ENCODE peak calls at places on chromosomes 4 and X, in eight cellular contexts. I, H, V, Z, U, T, N and L are unnamed samples.

GRCh38 chr4:60562353-60562752 is 637.8 kb upstream of the ADGRL3 start:
- DNase-seq in U (no peak), I (no peak), T (no peak), Z (no peak), N (no peak), V (no peak), H (no peak), L (peak)

GRCh38 chr4:111070390-111070789 is 447.5 kb upstream of the PITX2 start:
- DNase-seq in V (no peak), Z (no peak), I (no peak), H (no peak), N (no peak), T (peak), U (no peak), L (no peak)

GRCh38 chr4:152454398-152455011 is 81.4 kb downstream of the FBXW7 start:
- DNase-seq in N (no peak), T (peak), U (no peak), V (peak), I (no peak), Z (no peak), H (peak), L (peak)

GRCh38 chr4:88985088-88985779 is 71.8 kb downstream of the FAM13A start:
- DNase-seq in U (no peak), V (no peak), Z (peak), H (peak), N (no peak), I (no peak), T (peak), L (no peak)

GRCh38 chr4:2796261-2797187 is 3.6 kb downstream of the SH3BP2 start:
- DNase-seq in V (no peak), U (no peak), Z (no peak), H (no peak), N (peak), I (no peak), T (no peak), L (no peak)

GRCh38 chr4:152102184-152103000 is 341.6 kb upstream of the GATB start:
- DNase-seq in I (no peak), U (no peak), T (peak), Z (peak), H (no peak), N (no peak), V (no peak), L (no peak)

GRCh38 chr4:87679449-87680169 is 29.5 kb downstream of the DMP1 start:
- DNase-seq in I (peak), N (no peak), H (peak), U (peak), V (peak), T (peak), Z (peak), L (peak)

GRCh38 chrX:40207626-40208025 is 109.9 kb upstream of the BCOR start:
- DNase-seq in V (no peak), Z (no peak), T (peak), I (peak), U (no peak), N (no peak), H (peak), L (no peak)

GRCh38 chrX:1809581-1809980 is 194.7 kb downstream of the ASMT start:
- DNase-seq in H (no peak), V (no peak), I (no peak), Z (no peak), N (peak), T (no peak), U (no peak), L (no peak)

GRCh38 chr4:8276358-8277240 is 7.0 kb downstream of the HTRA3 start:
- DNase-seq in T (peak), N (peak), I (no peak), U (no peak), V (peak), H (peak), Z (no peak), L (no peak)

GRCh38 chr4:164508126-164508525 is 245.8 kb upstream of the SMIM31 start:
- DNase-seq in T (no peak), H (no peak), I (no peak), N (no peak), Z (no peak), U (no peak), V (no peak), L (no peak)

GRCh38 chr4:24742773-24743676 is 52.3 kb upstream of the SOD3 start:
- DNase-seq in U (no peak), H (no peak), Z (no peak), V (no peak), T (no peak), I (no peak), N (no peak), L (no peak)

GRCh38 chr4:186400676-186401075 is 134.7 kb downstream of the F11 start:
- DNase-seq in U (no peak), N (no peak), T (no peak), Z (no peak), H (peak), I (no peak), V (no peak), L (no peak)

GRCh38 chr4:15653864-15654391 is 1.2 kb downstream of the FBXL5 start:
- DNase-seq in T (peak), Z (no peak), U (no peak), I (no peak), V (peak), N (no peak), H (peak), L (peak)

GRCh38 chr4:119671205-119671604 is 42.6 kb upstream of the PDE5A start:
- DNase-seq in U (no peak), H (no peak), T (no peak), V (no peak), I (no peak), Z (no peak), N (no peak), L (no peak)

GRCh38 chr4:61210186-61210939 is 10.2 kb downstream of the ADGRL3 start:
- DNase-seq in I (no peak), H (no peak), Z (no peak), T (no peak), V (peak), U (peak), N (no peak), L (peak)

GRCh38 chr4:26181616-26182015 is 139.2 kb upstream of the RBPJ start:
- DNase-seq in U (no peak), Z (no peak), T (peak), H (no peak), V (no peak), N (no peak), I (no peak), L (no peak)

GRCh38 chrX:145817666-145818521 is at the start of gene SLITRK2:
- DNase-seq in Z (no peak), I (no peak), T (peak), U (no peak), H (no peak), V (peak), N (no peak), L (peak)

GRCh38 chr4:2795558-2796260 is 2.8 kb downstream of the SH3BP2 start:
- DNase-seq in I (no peak), T (no peak), V (no peak), Z (no peak), H (no peak), N (peak), U (no peak), L (no peak)

GRCh38 chrX:22314692-22315091 is 42.0 kb downstream of the CBLL2 start:
- DNase-seq in Z (no peak), T (peak), N (no peak), V (peak), U (no peak), I (no peak), H (peak), L (no peak)

GRCh38 chrX:40245411-40246140 is 147.8 kb upstream of the BCOR start:
- DNase-seq in U (no peak), T (peak), H (peak), I (no peak), V (no peak), N (no peak), Z (no peak), L (no peak)

GRCh38 chrX:15384304-15384703 is at the start of gene VEGFD:
- DNase-seq in Z (peak), H (peak), V (no peak), U (no peak), T (peak), I (no peak), N (no peak), L (no peak)

GRCh38 chrX:1321689-1322088 is 14.9 kb upstream of the IL3RA start:
- DNase-seq in Z (no peak), T (no peak), N (no peak), V (no peak), H (no peak), U (no peak), I (no peak), L (no peak)

GRCh38 chrX:51496501-51497291 is at the start of gene NUDT11:
- DNase-seq in U (no peak), T (peak), N (peak), Z (no peak), V (peak), H (peak), I (peak), L (no peak)

GRCh38 chr4:140115140-140115539 is 38.8 kb downstream of the MAML3 start:
- DNase-seq in T (no peak), Z (no peak), H (no peak), N (no peak), V (no peak), U (no peak), I (no peak), L (no peak)

GRCh38 chr4:96315815-96316214 is 475.9 kb downstream of the PDHA2 start:
- DNase-seq in N (no peak), U (no peak), I (no peak), H (peak), T (no peak), Z (no peak), V (peak), L (no peak)

GRCh38 chrX:5399403-5399802 is 829.3 kb downstream of the NLGN4X start:
- DNase-seq in H (no peak), Z (no peak), I (no peak), V (no peak), N (no peak), T (no peak), U (no peak), L (no peak)

GRCh38 chr4:120921456-120922389 is 803 bp downstream of the PRDM5 start:
- DNase-seq in Z (peak), T (peak), U (peak), I (peak), H (peak), N (no peak), V (peak), L (peak)

GRCh38 chr4:29549308-29549707 is 1170.9 kb upstream of the PCDH7 start:
- DNase-seq in N (no peak), Z (no peak), I (no peak), T (peak), V (no peak), H (peak), U (no peak), L (no peak)

GRCh38 chrX:2484721-2485459 is 15.9 kb downstream of the DHRSX start:
- DNase-seq in H (peak), N (peak), V (no peak), I (no peak), U (no peak), Z (no peak), T (peak), L (no peak)

GRCh38 chr4:107863850-107864371 is 39.2 kb downstream of the SGMS2 start:
- DNase-seq in N (peak), H (peak), U (no peak), I (peak), Z (no peak), T (peak), V (peak), L (no peak)